ENCODE peak calls at places on chromosomes 16 and 17, in five cellular contexts. B is lung, K is uterus, H is colonic mucosa, J is neural crest cell. W is an unnamed sample.

GRCh38 chr17:7314719-7315569 is at the start of gene GPS2:
- DNase-seq in B (peak; percentile 95), K (peak; percentile 90), H (peak; percentile 94), J (peak; percentile 86), W (peak; percentile 96)

GRCh38 chr16:8798174-8798527 is 512 bp downstream of the PMM2 start:
- DNase-seq in B (no peak), K (no peak), H (no peak), J (no peak), W (no peak)

GRCh38 chr16:77540656-77541055 is 105.8 kb upstream of the ADAMTS18 start:
- DNase-seq in B (no peak), K (no peak), H (no peak), J (no peak), W (no peak)

GRCh38 chr17:31385428-31386285 is 5.8 kb upstream of the RAB11FIP4 start:
- DNase-seq in B (no peak), K (no peak), H (no peak), J (no peak), W (no peak)

GRCh38 chr17:19753661-19754463 is 5.8 kb upstream of the ALDH3A1 start:
- DNase-seq in B (no peak), K (no peak), H (peak; percentile 63), J (no peak), W (no peak)

GRCh38 chr17:19018600-19018950 is 14.0 kb upstream of the FAM83G start:
- DNase-seq in B (no peak), K (no peak), H (no peak), J (no peak), W (no peak)

GRCh38 chr17:61235821-61236197 is 163.8 kb upstream of the TBX2 start:
- DNase-seq in B (no peak), K (no peak), H (no peak), J (no peak), W (no peak)

GRCh38 chr17:5619088-5619740 is 34.9 kb upstream of the NLRP1 start:
- DNase-seq in B (no peak), K (no peak), H (no peak), J (no peak), W (no peak)

GRCh38 chr16:74019608-74020007 is 277.0 kb upstream of the PSMD7 start:
- DNase-seq in B (no peak), K (no peak), H (no peak), J (no peak), W (no peak)

GRCh38 chr16:5615868-5616642 is 518.5 kb upstream of the EEF2KMT start:
- DNase-seq in B (peak; percentile 33), K (no peak), H (peak; percentile 59), J (peak; percentile 70), W (peak; percentile 71)

GRCh38 chr16:56616608-56617211 is 8.3 kb downstream of the MT2A start:
- DNase-seq in B (no peak), K (no peak), H (no peak), J (no peak), W (no peak)

GRCh38 chr17:64083093-64083492 is 46.9 kb downstream of the ERN1 start:
- DNase-seq in B (no peak), K (no peak), H (no peak), J (no peak), W (no peak)

GRCh38 chr17:78034429-78035091 is 76.1 kb downstream of the TNRC6C start:
- DNase-seq in B (no peak), K (no peak), H (no peak), J (no peak), W (no peak)

GRCh38 chr17:74925242-74925641 is 1.2 kb downstream of the OTOP2 start:
- DNase-seq in B (no peak), K (no peak), H (no peak), J (no peak), W (no peak)

GRCh38 chr17:74431568-74432483 is at the start of gene GPRC5C:
- DNase-seq in B (peak; percentile 83), K (peak; percentile 81), H (peak; percentile 96), J (no peak), W (no peak)

GRCh38 chr16:24737391-24737871 is 8.0 kb downstream of the TNRC6A start:
- DNase-seq in B (no peak), K (no peak), H (no peak), J (no peak), W (no peak)

GRCh38 chr17:59001158-59001814 is 105.4 kb downstream of the TRIM37 start:
- DNase-seq in B (peak; percentile 57), K (peak; percentile 18), H (peak; percentile 24), J (no peak), W (no peak)

GRCh38 chr16:29148867-29149272 is 164.0 kb downstream of the LAT start:
- DNase-seq in B (peak; percentile 49), K (no peak), H (peak; percentile 46), J (no peak), W (no peak)

GRCh38 chr16:79253100-79253631 is 347.4 kb downstream of the MAF start:
- DNase-seq in B (no peak), K (peak; percentile 64), H (peak; percentile 33), J (no peak), W (no peak)

GRCh38 chr17:69506489-69506888 is 92.0 kb downstream of the MAP2K6 start:
- DNase-seq in B (no peak), K (no peak), H (no peak), J (no peak), W (no peak)

GRCh38 chr16:85273293-85273692 is 161.0 kb upstream of the CIBAR2 start:
- DNase-seq in B (no peak), K (no peak), H (no peak), J (no peak), W (no peak)

GRCh38 chr16:15947983-15948509 is 1.4 kb upstream of the ABCC1 start:
- DNase-seq in B (no peak), K (no peak), H (peak; percentile 48), J (no peak), W (no peak)

GRCh38 chr16:86395477-86395876 is 114.8 kb upstream of the FOXF1 start:
- DNase-seq in B (no peak), K (no peak), H (no peak), J (no peak), W (no peak)

GRCh38 chr16:30535777-30536190 is 1.1 kb upstream of the ZNF747 start:
- DNase-seq in B (peak; percentile 61), K (peak; percentile 67), H (peak; percentile 78), J (peak; percentile 36), W (no peak)

GRCh38 chr17:74922694-74923537 is at the start of gene USH1G:
- DNase-seq in B (no peak), K (peak; percentile 41), H (no peak), J (no peak), W (no peak)

GRCh38 chr16:89197633-89198416 is 2.5 kb downstream of the SLC22A31 start:
- DNase-seq in B (no peak), K (no peak), H (no peak), J (no peak), W (no peak)

GRCh38 chr16:56848955-56849689 is 15.9 kb upstream of the SLC12A3 start:
- DNase-seq in B (no peak), K (peak; percentile 57), H (no peak), J (no peak), W (no peak)

DNA sequence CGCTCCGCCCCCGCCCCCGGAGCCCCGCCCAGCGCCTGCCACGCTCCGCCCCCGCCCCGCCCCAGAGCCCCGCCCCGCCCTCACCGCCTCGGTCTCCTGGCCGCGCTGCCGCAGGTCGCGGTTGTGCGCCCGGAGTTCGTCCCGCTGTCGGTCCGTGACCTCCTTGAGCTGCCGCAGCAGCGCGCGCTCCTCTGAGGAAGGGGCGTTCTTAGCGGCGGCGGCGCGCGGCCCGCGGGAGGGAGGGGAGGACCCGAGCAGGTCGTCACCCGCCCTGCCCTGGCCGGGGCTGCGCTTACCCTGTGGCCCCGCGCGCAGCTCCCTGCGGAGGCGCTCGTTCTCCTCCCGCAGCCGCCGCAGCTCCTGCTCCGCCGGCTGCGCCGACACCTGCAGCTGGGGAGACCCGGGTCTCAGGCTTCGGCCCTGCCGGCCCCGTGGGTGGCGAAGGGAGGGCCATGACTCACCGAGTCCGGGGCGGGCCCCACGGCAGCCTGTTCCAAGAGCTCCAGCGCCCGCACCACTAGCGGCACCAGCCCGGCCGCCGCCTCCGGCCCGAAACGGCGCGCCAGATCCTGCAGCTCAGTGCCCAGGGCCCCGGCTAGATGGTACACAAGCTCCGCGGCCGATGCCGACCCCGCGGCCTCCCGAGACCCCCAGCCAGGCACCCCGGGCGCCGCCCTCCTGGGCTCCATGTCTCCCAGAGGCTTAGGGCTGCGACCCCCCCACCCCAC is 386 bp downstream of the RILP start:
- DNase-seq in B (peak; percentile 82), K (peak; percentile 89), H (peak; percentile 72), J (peak; percentile 67), W (peak; percentile 86)
- TF ChIP-seq CTCF in B (no peak), K (peak; percentile 20), H (no peak), J (peak; percentile 21), W (no peak)

DNA sequence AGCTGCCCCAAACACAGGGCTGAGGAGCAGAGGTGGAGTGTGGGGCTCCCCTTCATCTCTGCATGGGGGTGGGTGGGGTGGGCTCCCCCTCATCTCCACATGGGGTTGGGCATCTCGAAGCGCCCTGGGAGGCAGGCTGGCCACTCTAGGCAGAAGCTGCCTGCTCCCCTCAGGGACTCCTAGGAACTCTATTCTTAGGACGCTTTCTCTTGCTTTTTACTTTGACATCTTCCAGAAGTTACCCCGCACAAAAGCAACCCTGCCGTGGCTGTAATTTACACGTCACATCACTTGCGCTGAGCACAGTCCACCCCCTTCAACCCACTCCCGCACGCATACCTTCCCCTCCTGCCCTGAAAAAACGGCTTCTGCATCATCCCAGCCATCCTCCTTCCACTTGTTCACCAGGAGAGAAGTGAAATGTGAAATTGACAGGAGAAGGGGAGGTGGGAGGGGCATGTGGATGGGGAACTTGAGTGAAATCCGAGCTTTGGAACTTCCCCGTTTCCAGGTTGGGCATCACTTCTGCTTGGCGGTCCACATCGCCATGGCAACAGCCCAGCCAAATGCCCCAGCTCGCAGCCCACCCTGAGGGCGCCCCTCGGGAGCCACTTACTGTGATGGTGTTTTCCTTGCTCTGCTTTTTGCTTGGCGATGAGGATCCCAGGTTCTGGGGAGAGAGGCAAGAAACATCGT is 53.7 kb upstream of the RCVRN start:
- DNase-seq in B (no peak), K (no peak), H (no peak), J (no peak), W (no peak)
- TF ChIP-seq CTCF in B (no peak), K (no peak), H (no peak), J (no peak), W (no peak)

GRCh38 chr16:19223235-19223847 is 55.3 kb downstream of the SYT17 start:
- DNase-seq in B (no peak), K (no peak), H (peak; percentile 87), J (peak; percentile 61), W (no peak)
- TF ChIP-seq CTCF in B (no peak), K (no peak), H (peak; percentile 85), J (peak; percentile 70), W (peak; percentile 80)

GRCh38 chr17:8324132-8324531 is 14.1 kb downstream of the ARHGEF15 start:
- DNase-seq in B (no peak), K (no peak), H (no peak), J (no peak), W (no peak)
- TF ChIP-seq CTCF in B (no peak), K (no peak), H (no peak), J (no peak), W (no peak)

W was measured in type B pancreatic cell.